ENCODE peak calls at places on chromosome 15, in eight cellular contexts. I is Right ventricle myocardium superior; J is stimulated activated CD4-positive, alpha-beta T cell treated with anti-CD3 and anti-CD28 coated beads, Interleukin-4, amount 100 ng/mL, for 48 hours; T is astrocyte; W is GM03348; K is H4; P is germinal center; H is central memory CD4-positive, alpha-beta T cell. N is an unnamed sample.
A peak's percentile ranks its signal among the peaks of the same experiment; 100 is the strongest.

GRCh38 chr15:34297059-34297458 is 40.5 kb downstream of the SLC12A6 start:
- DNase-seq in I (no peak), J (no peak), T (peak; percentile 13), W (peak; percentile 19), K (no peak), P (no peak), H (no peak), N (no peak)

GRCh38 chr15:84079885-84080777 is 155.4 kb upstream of the GOLGA6L4 start:
- DNase-seq in I (peak; percentile 53), J (peak; percentile 16), T (peak; percentile 26), W (peak; percentile 19), K (no peak), P (peak; percentile 34), H (peak; percentile 3), N (no peak)

GRCh38 chr15:33699691-33700447 is 268.4 kb upstream of the CHRM5 start:
- DNase-seq in I (no peak), J (no peak), T (no peak), W (peak; percentile 12), K (peak; percentile 16), P (no peak), H (no peak), N (no peak)

GRCh38 chr15:40846846-40847224 is 3.0 kb downstream of the SPINT1 start:
- DNase-seq in I (no peak), J (no peak), T (no peak), W (no peak), K (no peak), P (no peak), H (no peak), N (no peak)

GRCh38 chr15:48040166-48040817 is 80.5 kb upstream of the SLC24A5 start:
- DNase-seq in I (no peak), J (no peak), T (peak; percentile 61), W (peak; percentile 7), K (peak; percentile 33), P (no peak), H (no peak), N (no peak)

GRCh38 chr15:70720228-70721016 is 42.9 kb downstream of the UACA start:
- DNase-seq in I (no peak), J (no peak), T (no peak), W (no peak), K (no peak), P (no peak), H (no peak), N (no peak)

GRCh38 chr15:65525622-65526021 is 4.6 kb upstream of the HACD3 start:
- DNase-seq in I (no peak), J (no peak), T (peak; percentile 26), W (no peak), K (no peak), P (no peak), H (no peak), N (no peak)

GRCh38 chr15:91032919-91033803 is 10.8 kb upstream of the VPS33B start:
- DNase-seq in I (peak; percentile 67), J (peak; percentile 38), T (no peak), W (no peak), K (peak; percentile 19), P (peak; percentile 15), H (peak; percentile 39), N (peak; percentile 94)

GRCh38 chr15:99427668-99428361 is 138.0 kb upstream of the MEF2A start:
- DNase-seq in I (peak; percentile 14), J (no peak), T (no peak), W (no peak), K (no peak), P (no peak), H (no peak), N (no peak)

N was measured in H1.